ENCODE peak calls at places on chromosomes 1 and 21, in six cellular contexts. N, M, X, E, G and K are unnamed samples.
A peak's percentile ranks its signal among the peaks of the same experiment; 100 is the strongest.

GRCh38 chr1:3011127-3011526 is 10.1 kb upstream of the ACTRT2 start:
- DNase-seq in E (no peak), G (no peak), X (no peak), N (no peak), M (no peak), K (no peak)

GRCh38 chr21:17402885-17403477 is 109.9 kb upstream of the CXADR start:
- DNase-seq in E (no peak), X (no peak), G (no peak), M (no peak), N (no peak), K (no peak)

GRCh38 chr1:204130989-204131892 is 20.6 kb downstream of the ETNK2 start:
- DNase-seq in N (no peak), X (peak; percentile 25), E (peak; percentile 16), M (peak; percentile 87), G (no peak), K (no peak)

GRCh38 chr1:12162459-12163137 is 4.2 kb upstream of the TNFRSF1B start:
- DNase-seq in N (no peak), E (no peak), M (no peak), G (no peak), X (no peak), K (no peak)

GRCh38 chr1:167863921-167864279 is 50.0 kb downstream of the ADCY10 start:
- DNase-seq in X (no peak), N (no peak), E (peak; percentile 29), G (no peak), M (no peak), K (no peak)

GRCh38 chr1:226690460-226690982 is 48.6 kb downstream of the ITPKB start:
- DNase-seq in N (no peak), X (no peak), E (no peak), M (peak; percentile 89), G (no peak), K (no peak)

GRCh38 chr1:8822383-8823294 is 5.2 kb upstream of the RERE start:
- DNase-seq in E (peak; percentile 69), X (no peak), G (no peak), N (no peak), M (peak; percentile 81), K (peak; percentile 59)

GRCh38 chr21:27636671-27637070 is 669.8 kb upstream of the ADAMTS5 start:
- DNase-seq in M (no peak), X (no peak), E (no peak), G (no peak), N (no peak), K (no peak)

GRCh38 chr1:41883507-41883906 is 35.2 kb downstream of the HIVEP3 start:
- DNase-seq in M (no peak), X (no peak), N (no peak), G (no peak), E (no peak), K (no peak)

GRCh38 chr1:156766288-156767100 is 841 bp upstream of the PRCC start:
- DNase-seq in N (no peak), G (no peak), E (no peak), X (no peak), M (no peak), K (no peak)

GRCh38 chr1:116886532-116886931 is 23.2 kb upstream of the PTGFRN start:
- DNase-seq in N (no peak), M (peak; percentile 86), E (no peak), X (no peak), G (no peak), K (no peak)

GRCh38 chr1:213200630-213201029 is 149.6 kb downstream of the RPS6KC1 start:
- DNase-seq in G (no peak), M (no peak), X (no peak), E (no peak), N (no peak), K (no peak)

GRCh38 chr21:45412909-45413581 is 8.1 kb downstream of the COL18A1 start:
- DNase-seq in G (no peak), M (no peak), N (peak; percentile 23), E (no peak), X (no peak), K (no peak)

GRCh38 chr1:209601809-209602657 is 18.5 kb downstream of the CAMK1G start:
- DNase-seq in M (peak; percentile 45), N (peak; percentile 37), X (peak; percentile 55), G (no peak), E (peak; percentile 41), K (peak; percentile 3)

GRCh38 chr21:33078907-33079582 is 9.1 kb downstream of the OLIG1 start:
- DNase-seq in G (no peak), M (no peak), X (peak; percentile 36), E (peak; percentile 68), N (no peak), K (peak; percentile 17)

GRCh38 chr1:57485643-57486042 is 61.8 kb upstream of the DAB1 start:
- DNase-seq in X (no peak), E (no peak), M (peak; percentile 19), G (no peak), N (no peak), K (no peak)

GRCh38 chr1:106194206-106194605 is 862.3 kb upstream of the PRMT6 start:
- DNase-seq in E (no peak), M (no peak), X (no peak), N (no peak), G (no peak), K (no peak)

GRCh38 chr1:40153073-40153770 is 8.0 kb upstream of the RLF start:
- DNase-seq in G (no peak), E (peak; percentile 78), X (no peak), M (peak; percentile 76), N (no peak), K (peak; percentile 32)

GRCh38 chr1:18198240-18198639 is 90.6 kb downstream of the IGSF21 start:
- DNase-seq in X (no peak), E (no peak), G (no peak), N (no peak), M (no peak), K (no peak)
- TF ChIP-seq JUN in X (no peak), E (no peak), G (no peak), N (no peak), M (no peak), K (no peak)

GRCh38 chr21:41509206-41509496 is 1.2 kb upstream of the TMPRSS2 start:
- DNase-seq in X (no peak), E (no peak), G (no peak), M (no peak), N (no peak), K (no peak)

GRCh38 chr21:41506005-41506404 is 2.0 kb downstream of the TMPRSS2 start:
- DNase-seq in M (no peak), G (no peak), E (no peak), N (no peak), X (no peak), K (no peak)

GRCh38 chr21:41506526-41507520 is 1.1 kb downstream of the TMPRSS2 start:
- DNase-seq in E (no peak), M (no peak), X (no peak), G (no peak), N (peak; percentile 37), K (no peak)

GRCh38 chr21:41508415-41509205 is 652 bp upstream of the TMPRSS2 start:
- DNase-seq in N (no peak), X (no peak), E (no peak), M (no peak), G (no peak), K (no peak)

DNA sequence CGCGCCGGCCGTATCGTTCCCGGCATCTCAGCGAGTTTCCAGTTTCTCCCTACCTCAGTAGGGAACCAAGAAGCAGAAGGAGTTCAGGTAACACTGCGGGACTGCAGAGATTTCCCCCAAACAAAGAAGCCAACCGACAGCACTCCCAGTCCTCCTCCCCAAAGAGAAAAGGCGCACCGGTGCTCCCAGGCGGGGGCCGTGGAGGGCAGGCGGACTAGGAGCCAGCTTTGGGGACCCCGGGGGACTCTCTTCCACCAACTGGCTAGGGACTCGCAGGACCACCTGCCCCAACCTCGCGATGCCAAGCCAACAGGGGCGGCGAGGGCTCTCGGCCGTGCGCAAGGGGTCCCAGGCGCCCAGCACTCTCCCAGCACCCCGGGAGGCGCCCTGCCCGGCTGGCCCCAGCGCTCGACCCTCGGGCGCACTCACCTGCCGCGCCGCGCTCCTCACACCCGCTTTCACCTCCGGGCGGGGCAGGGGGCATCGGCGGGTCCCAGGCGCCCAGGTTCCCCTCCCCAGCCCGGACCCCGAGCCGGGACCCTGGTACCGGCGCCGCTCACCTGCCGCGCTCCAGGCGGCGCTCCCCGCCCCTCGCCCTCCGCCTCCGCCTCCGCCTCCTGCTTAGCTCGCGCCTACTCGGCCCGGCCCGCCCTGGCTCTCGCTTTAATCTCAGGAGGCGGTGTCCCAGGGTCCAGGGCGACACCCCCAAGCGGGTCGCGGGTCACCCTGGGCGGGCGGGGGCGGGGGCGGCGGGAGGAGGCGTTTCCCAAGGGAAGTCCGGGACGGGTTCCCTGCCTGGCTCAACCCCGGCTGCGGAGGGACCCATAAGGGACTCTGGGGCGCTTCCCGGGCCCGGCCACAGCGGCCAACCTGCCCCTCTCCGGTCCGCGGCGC is at the start of gene TMPRSS2:
- DNase-seq in E (no peak), N (peak; percentile 60), G (no peak), X (no peak), M (no peak), K (no peak)
- TF ChIP-seq JUN in E (no peak), N (no peak), G (no peak), X (no peak), M (no peak), K (no peak)

DNA sequence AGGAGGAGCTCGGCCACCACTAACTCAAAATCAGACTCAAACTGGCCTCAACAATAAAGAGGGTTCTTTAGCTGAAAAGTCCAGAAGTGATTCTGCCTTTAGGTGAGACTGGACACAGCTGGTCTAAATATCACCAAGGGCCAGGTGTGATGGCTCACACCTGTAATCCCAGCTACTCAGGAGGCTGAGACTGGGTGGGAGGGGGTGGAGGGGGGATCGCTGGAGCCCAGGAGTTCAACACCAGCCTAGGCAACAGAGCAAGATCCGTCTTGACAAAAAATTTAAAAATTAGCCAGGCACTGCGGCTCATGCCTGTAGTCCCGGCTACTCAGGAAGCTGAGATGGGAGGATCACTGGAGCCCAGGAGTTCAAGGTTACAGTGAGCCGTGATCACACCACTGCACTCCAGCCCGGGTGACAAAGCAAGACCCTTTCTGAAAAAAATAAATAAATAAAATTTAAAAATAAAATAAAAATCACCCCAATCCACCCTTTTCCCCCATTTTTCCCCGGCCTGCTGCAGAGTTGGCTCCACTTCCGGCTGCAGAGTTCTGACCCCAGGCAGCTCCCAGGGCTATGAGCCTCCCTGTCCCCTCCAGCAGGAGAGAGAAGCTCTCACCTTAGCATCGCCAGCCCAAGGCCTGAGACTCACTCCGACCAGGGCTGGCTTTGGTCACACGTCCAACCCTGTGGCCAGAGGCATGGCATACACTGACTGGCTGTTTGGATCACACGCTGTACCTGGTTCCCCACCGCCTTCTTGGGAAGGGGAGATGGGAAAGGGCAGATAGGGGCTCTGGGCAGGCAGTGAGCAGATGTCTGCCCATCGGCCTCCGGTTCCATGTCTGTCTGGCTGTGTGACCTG is 87.3 kb upstream of the IFFO2 start:
- DNase-seq in M (no peak), X (no peak), E (no peak), G (no peak), N (peak; percentile 4), K (no peak)
- TF ChIP-seq JUN in M (no peak), X (no peak), E (no peak), G (no peak), N (no peak), K (no peak)

DNA sequence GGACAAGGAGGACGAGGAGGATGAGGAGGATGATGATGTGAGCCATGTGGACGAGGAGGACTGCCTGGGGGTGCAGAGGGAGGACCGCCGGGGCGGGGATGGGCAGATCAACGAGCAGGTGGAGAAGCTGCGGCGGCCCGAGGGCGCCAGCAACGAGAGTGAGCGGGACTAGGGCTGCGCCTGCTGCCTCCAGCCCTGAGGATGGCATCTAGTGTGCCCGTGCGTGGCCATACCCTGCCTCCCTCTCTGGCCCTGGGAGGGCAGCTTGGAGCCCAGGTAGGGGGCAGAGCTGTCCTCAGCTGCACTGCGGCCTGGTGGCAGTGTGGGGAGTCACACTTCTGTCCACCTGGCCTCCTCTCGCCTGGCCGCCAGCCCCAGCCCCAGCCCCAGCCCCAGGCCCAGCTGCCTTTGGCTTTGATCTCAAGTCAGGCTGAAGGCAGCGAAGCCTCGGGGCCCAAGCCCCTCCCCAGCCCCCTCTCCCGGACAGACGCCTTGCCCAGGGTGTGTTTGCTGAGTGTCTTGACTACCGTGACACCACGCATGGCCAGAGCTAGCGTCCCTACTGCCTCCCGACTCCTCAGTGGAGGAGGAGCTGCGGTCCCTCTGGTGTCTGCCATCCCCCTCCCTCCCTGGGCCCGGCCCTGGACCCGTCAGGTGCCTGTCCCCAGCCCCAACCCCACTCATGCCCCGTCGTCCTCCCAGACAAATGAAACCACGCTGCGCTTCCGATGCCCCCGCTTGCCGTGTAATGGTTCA is 155.2 kb downstream of the PEX14 start:
- DNase-seq in G (no peak), M (no peak), E (no peak), X (no peak), N (peak; percentile 31), K (no peak)
- TF ChIP-seq JUN in G (no peak), M (no peak), E (no peak), X (no peak), N (no peak), K (no peak)